ENCODE peak calls at places on chromosomes 3 and 15, in seven cellular contexts. H is cardiac muscle cell, Z is PC-3, S is A549, V is AG10803, M is psoas muscle, A is BJ. F is an unnamed sample.

GRCh38 chr3:38543602-38544001 is 47.5 kb downstream of the EXOG start:
- DNase-seq in H (no peak), Z (no peak), S (no peak), V (no peak), M (no peak), A (no peak), F (no peak)

GRCh38 chr3:86890997-86891396 is 100.0 kb downstream of the VGLL3 start:
- DNase-seq in H (no peak), Z (no peak), S (no peak), V (no peak), M (no peak), A (no peak), F (no peak)

GRCh38 chr15:36903195-36903594 is 197.2 kb downstream of the MEIS2 start:
- DNase-seq in H (no peak), Z (no peak), S (no peak), V (no peak), M (no peak), A (no peak), F (no peak)

GRCh38 chr15:85282504-85283115 is 97.8 kb upstream of the AKAP13 start:
- DNase-seq in H (no peak), Z (peak; percentile 75), S (no peak), V (peak; percentile 75), M (peak; percentile 61), A (peak; percentile 9), F (no peak)

GRCh38 chr15:85639752-85640381 is 154.9 kb downstream of the KLHL25 start:
- DNase-seq in H (no peak), Z (peak; percentile 3), S (no peak), V (peak; percentile 84), M (no peak), A (peak; percentile 71), F (no peak)

GRCh38 chr15:36960179-36960946 is 140.0 kb downstream of the MEIS2 start:
- DNase-seq in H (no peak), Z (no peak), S (no peak), V (no peak), M (no peak), A (no peak), F (no peak)

GRCh38 chr3:100880845-100881244 is 112.4 kb downstream of the ABI3BP start:
- DNase-seq in H (no peak), Z (no peak), S (no peak), V (peak; percentile 67), M (no peak), A (no peak), F (no peak)

GRCh38 chr3:64445318-64446300 is 220.3 kb upstream of the PRICKLE2 start:
- DNase-seq in H (peak; percentile 65), Z (no peak), S (peak; percentile 35), V (peak; percentile 15), M (no peak), A (no peak), F (no peak)

GRCh38 chr3:77370413-77370812 is 330.5 kb downstream of the ROBO2 start:
- DNase-seq in H (no peak), Z (peak; percentile 78), S (no peak), V (peak; percentile 42), M (peak; percentile 43), A (peak; percentile 40), F (peak; percentile 89)

GRCh38 chr3:101725192-101725889 is 927 bp downstream of the CEP97 start:
- DNase-seq in H (peak; percentile 50), Z (peak; percentile 16), S (peak; percentile 8), V (peak; percentile 6), M (no peak), A (no peak), F (no peak)

GRCh38 chr3:173993299-173993698 is 595.8 kb downstream of the NLGN1 start:
- DNase-seq in H (no peak), Z (peak; percentile 45), S (peak; percentile 2), V (peak; percentile 82), M (no peak), A (peak; percentile 53), F (peak; percentile 55)

GRCh38 chr3:116863842-116864626 is 154.5 kb downstream of the TUSC7 start:
- DNase-seq in H (peak; percentile 49), Z (peak; percentile 52), S (peak; percentile 0), V (peak; percentile 23), M (no peak), A (no peak), F (peak; percentile 2)

GRCh38 chr15:91980502-91981267 is 127.2 kb downstream of the SLCO3A1 start:
- DNase-seq in H (peak; percentile 38), Z (no peak), S (no peak), V (no peak), M (no peak), A (no peak), F (no peak)

GRCh38 chr15:91985297-91985696 is 131.8 kb downstream of the SLCO3A1 start:
- DNase-seq in H (no peak), Z (no peak), S (no peak), V (no peak), M (no peak), A (no peak), F (no peak)

GRCh38 chr15:91984006-91984405 is 130.5 kb downstream of the SLCO3A1 start:
- DNase-seq in H (no peak), Z (no peak), S (no peak), V (no peak), M (no peak), A (no peak), F (no peak)

GRCh38 chr15:91981802-91982201 is 128.3 kb downstream of the SLCO3A1 start:
- DNase-seq in H (no peak), Z (no peak), S (no peak), V (no peak), M (no peak), A (no peak), F (no peak)

DNA sequence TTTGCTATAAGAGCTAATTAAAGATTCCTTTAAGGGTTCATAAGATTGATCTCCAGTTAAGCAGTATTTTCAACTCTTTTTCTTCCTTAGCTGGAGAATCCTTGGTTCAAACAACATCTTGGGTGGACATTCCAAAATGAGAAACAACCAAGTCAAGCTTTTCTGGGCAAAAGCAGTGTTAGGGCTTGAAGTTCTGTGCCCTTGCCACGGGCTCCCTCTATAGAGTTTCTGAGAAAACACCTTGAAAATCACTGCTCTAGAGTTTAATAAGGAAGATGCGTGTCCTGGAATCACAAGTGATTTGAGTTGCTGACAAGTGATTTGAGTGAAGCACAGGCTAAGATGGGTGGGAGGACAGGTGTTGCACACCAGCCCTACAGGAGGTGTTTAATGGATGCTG is 128.9 kb downstream of the SLCO3A1 start:
- DNase-seq in H (no peak), Z (peak; percentile 22), S (no peak), V (peak; percentile 11), M (no peak), A (no peak), F (no peak)
- TF ChIP-seq CTCF in H (no peak), Z (peak; percentile 50), S (peak; percentile 49), V (no peak), M (no peak), A (peak; percentile 34), F (no peak)

GRCh38 chr3:25915673-25916072 is 125.8 kb downstream of the OXSM start:
- DNase-seq in H (no peak), Z (peak; percentile 33), S (no peak), V (no peak), M (no peak), A (no peak), F (no peak)
- H3K4me3 ChIP-seq in H (no peak overlapping the region), Z (no peak overlapping the region), S (no peak overlapping the region), V (no peak overlapping the region), M (no peak overlapping the region), A (no peak overlapping the region), F (no peak overlapping the region)

DNA sequence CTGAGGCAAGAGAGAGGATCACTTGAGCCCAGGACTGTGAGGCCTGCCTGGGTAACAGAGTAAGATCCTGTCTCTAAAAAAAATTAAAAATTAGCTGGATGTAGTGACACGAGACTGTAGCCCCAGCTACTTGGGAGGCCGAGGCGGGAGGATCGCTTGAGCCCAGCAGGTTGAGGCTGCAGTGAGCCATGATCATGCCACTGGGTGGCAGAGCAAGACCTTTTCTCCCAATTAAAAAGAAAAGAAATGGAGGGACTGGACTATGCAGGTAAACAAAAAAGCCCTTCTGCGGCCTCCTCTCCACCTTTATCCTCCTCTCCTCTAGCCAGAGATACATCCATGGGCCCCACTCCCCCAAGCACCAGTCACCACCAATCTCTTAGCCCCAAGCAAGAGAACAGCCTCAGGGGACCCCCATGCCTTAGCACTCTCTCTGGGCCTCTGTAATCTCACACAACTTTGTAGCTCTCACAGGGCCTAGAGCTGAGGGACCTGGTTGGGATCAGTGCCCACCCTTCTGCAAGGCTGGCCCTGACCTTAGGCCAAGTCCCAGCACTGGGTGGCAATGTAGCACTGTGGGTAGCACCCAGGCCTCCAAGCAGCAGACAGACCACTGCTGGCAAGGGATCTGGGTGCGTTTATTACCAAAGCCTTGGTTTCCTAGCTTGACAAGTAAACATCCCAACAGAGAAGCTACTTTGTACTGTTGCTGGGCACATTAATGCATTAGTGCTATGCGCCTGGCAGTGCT is 43.4 kb downstream of the FAM174B start:
- DNase-seq in H (no peak), Z (no peak), S (no peak), V (peak; percentile 9), M (no peak), A (no peak), F (no peak)
- TF ChIP-seq CTCF in H (no peak), Z (peak; percentile 18), S (peak; percentile 14), V (no peak), M (no peak), A (no peak), F (no peak)

DNA sequence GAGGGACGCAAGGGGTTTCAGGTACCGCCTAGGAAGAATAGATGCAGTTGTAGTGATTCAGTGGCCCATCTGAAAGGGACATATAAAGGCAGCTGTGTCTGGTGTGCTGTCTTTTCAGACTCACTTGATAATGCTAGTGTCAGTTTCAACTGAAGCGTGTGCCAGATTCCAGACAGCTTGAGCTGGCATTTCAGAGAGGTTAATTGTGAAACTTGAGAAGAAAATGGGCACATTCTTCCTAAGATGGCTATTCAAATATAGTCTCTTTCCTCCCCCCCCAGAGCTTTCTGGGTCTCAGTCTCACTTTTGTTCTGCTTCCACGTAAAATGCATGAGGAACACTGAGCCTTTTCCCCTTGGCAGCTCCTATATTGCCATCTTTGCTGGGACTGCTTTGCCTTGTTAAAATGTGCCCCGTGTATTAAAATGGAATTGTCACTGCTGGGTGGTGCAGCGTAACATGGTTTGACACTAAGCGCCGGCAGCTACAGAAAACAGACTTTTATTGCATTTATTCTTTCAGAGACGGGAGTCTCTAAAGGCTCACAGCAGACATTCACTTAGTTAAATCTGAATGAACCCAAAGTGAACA is 478.7 kb downstream of the RBMS3 start:
- DNase-seq in H (no peak), Z (peak; percentile 32), S (no peak), V (peak; percentile 69), M (no peak), A (no peak), F (no peak)
- H3K4me3 ChIP-seq in H (no peak overlapping the region), Z (no peak overlapping the region), S (no peak overlapping the region), V (no peak overlapping the region), M (peak overlapping the region; percentile 45), A (no peak overlapping the region), F (no peak overlapping the region)

GRCh38 chr15:68289621-68290352 is 12.2 kb downstream of the FEM1B start:
- DNase-seq in H (no peak), Z (no peak), S (no peak), V (no peak), M (no peak), A (no peak), F (no peak)
- TF ChIP-seq CTCF in H (no peak), Z (no peak), S (no peak), V (no peak), M (no peak), A (no peak), F (no peak)